ENCODE peak calls at places on chromosome 16, in nine cellular contexts. One of them, this sample, is unnamed.
A peak's percentile ranks its signal among the peaks of the same experiment; 100 is the strongest.

GRCh38 chr16:85879975-85880831 is 18.8 kb upstream of the IRF8 start:
- DNase-seq in neuronal stem cell: no peak
- DNase-seq in transverse colon: no peak
- DNase-seq in EL: no peak
- DNase-seq in AG09309: no peak
- DNase-seq in GOT3: no peak
- DNase-seq in central memory CD4-positive, alpha-beta T cell: no peak
- DNase-seq in HT-29: no peak
- DNase-seq in NCI-H1436 treated with DMSO at 0.1 percent for 48 hours: no peak
- DNase-seq in this sample: no peak

GRCh38 chr16:48539485-48540221 is 70.3 kb downstream of the N4BP1 start:
- DNase-seq in central memory CD4-positive, alpha-beta T cell: no peak
- DNase-seq in transverse colon: no peak
- DNase-seq in GOT3: no peak
- DNase-seq in HT-29: no peak
- DNase-seq in NCI-H1436 treated with DMSO at 0.1 percent for 48 hours: no peak
- DNase-seq in AG09309: no peak
- DNase-seq in EL: no peak
- DNase-seq in neuronal stem cell: no peak
- DNase-seq in this sample: no peak

GRCh38 chr16:78630102-78630501 is 530.6 kb downstream of the WWOX start:
- DNase-seq in HT-29: no peak
- DNase-seq in GOT3: no peak
- DNase-seq in neuronal stem cell: no peak
- DNase-seq in NCI-H1436 treated with DMSO at 0.1 percent for 48 hours: no peak
- DNase-seq in AG09309: no peak
- DNase-seq in central memory CD4-positive, alpha-beta T cell: no peak
- DNase-seq in transverse colon: no peak
- DNase-seq in EL: no peak
- DNase-seq in this sample: no peak

GRCh38 chr16:78503501-78504110 is 404.2 kb downstream of the WWOX start:
- DNase-seq in GOT3: no peak
- DNase-seq in AG09309: no peak
- DNase-seq in NCI-H1436 treated with DMSO at 0.1 percent for 48 hours: no peak
- DNase-seq in neuronal stem cell: peak; percentile 64
- DNase-seq in central memory CD4-positive, alpha-beta T cell: peak; percentile 38
- DNase-seq in HT-29: peak; percentile 59
- DNase-seq in transverse colon: peak; percentile 44
- DNase-seq in EL: peak; percentile 0
- DNase-seq in this sample: peak; percentile 85

GRCh38 chr16:27972500-27972899 is 91.0 kb downstream of the GSG1L start:
- DNase-seq in EL: peak; percentile 27
- DNase-seq in AG09309: no peak
- DNase-seq in NCI-H1436 treated with DMSO at 0.1 percent for 48 hours: no peak
- DNase-seq in central memory CD4-positive, alpha-beta T cell: peak; percentile 30
- DNase-seq in HT-29: peak; percentile 64
- DNase-seq in transverse colon: peak; percentile 11
- DNase-seq in neuronal stem cell: peak; percentile 31
- DNase-seq in GOT3: no peak
- DNase-seq in this sample: peak; percentile 34

GRCh38 chr16:86567701-86568571 is 1.3 kb downstream of the FOXC2 start:
- DNase-seq in transverse colon: no peak
- DNase-seq in EL: peak; percentile 59
- DNase-seq in HT-29: no peak
- DNase-seq in central memory CD4-positive, alpha-beta T cell: no peak
- DNase-seq in NCI-H1436 treated with DMSO at 0.1 percent for 48 hours: no peak
- DNase-seq in neuronal stem cell: no peak
- DNase-seq in GOT3: no peak
- DNase-seq in AG09309: no peak
- DNase-seq in this sample: peak; percentile 26

GRCh38 chr16:1107731-1108130 is 11.7 kb upstream of the C1QTNF8 start:
- DNase-seq in transverse colon: no peak
- DNase-seq in AG09309: no peak
- DNase-seq in HT-29: no peak
- DNase-seq in GOT3: no peak
- DNase-seq in NCI-H1436 treated with DMSO at 0.1 percent for 48 hours: no peak
- DNase-seq in neuronal stem cell: no peak
- DNase-seq in central memory CD4-positive, alpha-beta T cell: no peak
- DNase-seq in EL: no peak
- DNase-seq in this sample: no peak

GRCh38 chr16:81885976-81886586 is 107.0 kb downstream of the PLCG2 start:
- DNase-seq in GOT3: no peak
- DNase-seq in AG09309: no peak
- DNase-seq in neuronal stem cell: peak; percentile 15
- DNase-seq in NCI-H1436 treated with DMSO at 0.1 percent for 48 hours: no peak
- DNase-seq in transverse colon: no peak
- DNase-seq in central memory CD4-positive, alpha-beta T cell: no peak
- DNase-seq in EL: peak; percentile 39
- DNase-seq in HT-29: peak; percentile 79
- DNase-seq in this sample: peak; percentile 49

GRCh38 chr16:25219070-25219737 is 2.5 kb downstream of the AQP8 start:
- DNase-seq in EL: no peak
- DNase-seq in NCI-H1436 treated with DMSO at 0.1 percent for 48 hours: no peak
- DNase-seq in GOT3: no peak
- DNase-seq in central memory CD4-positive, alpha-beta T cell: no peak
- DNase-seq in AG09309: no peak
- DNase-seq in transverse colon: no peak
- DNase-seq in neuronal stem cell: no peak
- DNase-seq in HT-29: no peak
- DNase-seq in this sample: no peak

GRCh38 chr16:14500791-14501190 is 129.3 kb downstream of the PARN start:
- DNase-seq in central memory CD4-positive, alpha-beta T cell: no peak
- DNase-seq in transverse colon: no peak
- DNase-seq in HT-29: no peak
- DNase-seq in neuronal stem cell: no peak
- DNase-seq in GOT3: no peak
- DNase-seq in NCI-H1436 treated with DMSO at 0.1 percent for 48 hours: no peak
- DNase-seq in AG09309: no peak
- DNase-seq in EL: no peak
- DNase-seq in this sample: no peak

GRCh38 chr16:69669577-69669976 is 56.8 kb downstream of the NQO1 start:
- DNase-seq in transverse colon: no peak
- DNase-seq in HT-29: no peak
- DNase-seq in central memory CD4-positive, alpha-beta T cell: no peak
- DNase-seq in NCI-H1436 treated with DMSO at 0.1 percent for 48 hours: no peak
- DNase-seq in EL: no peak
- DNase-seq in AG09309: no peak
- DNase-seq in GOT3: no peak
- DNase-seq in neuronal stem cell: no peak
- DNase-seq in this sample: peak; percentile 10

GRCh38 chr16:11585460-11586374 is 1.0 kb downstream of the LITAF start:
- DNase-seq in HT-29: peak; percentile 65
- DNase-seq in GOT3: no peak
- DNase-seq in EL: peak; percentile 40
- DNase-seq in neuronal stem cell: no peak
- DNase-seq in AG09309: no peak
- DNase-seq in NCI-H1436 treated with DMSO at 0.1 percent for 48 hours: no peak
- DNase-seq in transverse colon: peak; percentile 51
- DNase-seq in central memory CD4-positive, alpha-beta T cell: no peak
- DNase-seq in this sample: no peak

GRCh38 chr16:89623511-89624232 is 10.2 kb downstream of the DPEP1 start:
- DNase-seq in central memory CD4-positive, alpha-beta T cell: no peak
- DNase-seq in transverse colon: no peak
- DNase-seq in NCI-H1436 treated with DMSO at 0.1 percent for 48 hours: no peak
- DNase-seq in GOT3: no peak
- DNase-seq in AG09309: no peak
- DNase-seq in neuronal stem cell: no peak
- DNase-seq in HT-29: no peak
- DNase-seq in EL: peak; percentile 27
- DNase-seq in this sample: no peak

GRCh38 chr16:2846511-2847310 is 11.3 kb downstream of the PRSS22 start:
- DNase-seq in GOT3: no peak
- DNase-seq in NCI-H1436 treated with DMSO at 0.1 percent for 48 hours: no peak
- DNase-seq in transverse colon: no peak
- DNase-seq in HT-29: peak; percentile 84
- DNase-seq in central memory CD4-positive, alpha-beta T cell: no peak
- DNase-seq in neuronal stem cell: no peak
- DNase-seq in AG09309: peak; percentile 63
- DNase-seq in EL: peak; percentile 34
- DNase-seq in this sample: peak; percentile 65

GRCh38 chr16:13997933-13998332 is 73.2 kb upstream of the MRTFB start:
- DNase-seq in transverse colon: peak; percentile 18
- DNase-seq in central memory CD4-positive, alpha-beta T cell: no peak
- DNase-seq in NCI-H1436 treated with DMSO at 0.1 percent for 48 hours: no peak
- DNase-seq in EL: no peak
- DNase-seq in GOT3: no peak
- DNase-seq in neuronal stem cell: no peak
- DNase-seq in HT-29: peak; percentile 53
- DNase-seq in AG09309: no peak
- DNase-seq in this sample: no peak

GRCh38 chr16:78742501-78743283 is 643.2 kb downstream of the WWOX start:
- DNase-seq in transverse colon: peak; percentile 68
- DNase-seq in AG09309: no peak
- DNase-seq in neuronal stem cell: no peak
- DNase-seq in central memory CD4-positive, alpha-beta T cell: peak; percentile 76
- DNase-seq in HT-29: no peak
- DNase-seq in NCI-H1436 treated with DMSO at 0.1 percent for 48 hours: no peak
- DNase-seq in GOT3: no peak
- DNase-seq in EL: no peak
- DNase-seq in this sample: peak; percentile 57

GRCh38 chr16:1309888-1310831 is 724 bp downstream of the UBE2I start:
- DNase-seq in AG09309: no peak
- DNase-seq in central memory CD4-positive, alpha-beta T cell: peak; percentile 57
- DNase-seq in transverse colon: peak; percentile 65
- DNase-seq in GOT3: no peak
- DNase-seq in NCI-H1436 treated with DMSO at 0.1 percent for 48 hours: no peak
- DNase-seq in HT-29: no peak
- DNase-seq in neuronal stem cell: no peak
- DNase-seq in EL: peak; percentile 54
- DNase-seq in this sample: peak; percentile 68